ENCODE peak calls at places on chromosomes 11 and 22, in seven cellular contexts. J is stimulated activated CD8-positive, alpha-beta memory T cell treated with anti-CD3 and anti-CD28 coated beads, Interleukin-15, amount 100 ng/mL, for 4 hours; F is central memory CD4-positive, alpha-beta T cell; S is iris pigment epithelial cell; P is AG09319; N is H4; X is activated T-cell treated with anti-CD3 and anti-CD28 coated beads for 48 hours. T is an unnamed sample.

GRCh38 chr11:126870021-126870420 is 130.5 kb downstream of the KIRREL3 start:
- DNase-seq in S (no peak), X (no peak), J (no peak), P (no peak), F (no peak), N (no peak), T (no peak)

GRCh38 chr11:126148317-126148716 is 63.1 kb downstream of the RPUSD4 start:
- DNase-seq in P (no peak), J (no peak), F (no peak), S (no peak), X (no peak), N (no peak), T (no peak)

GRCh38 chr11:44654057-44654456 is 72.7 kb upstream of the TSPAN18 start:
- DNase-seq in P (no peak), F (no peak), X (no peak), J (no peak), N (no peak), S (no peak), T (no peak)

GRCh38 chr11:116821050-116821918 is 1.8 kb downstream of the APOA4 start:
- DNase-seq in S (no peak), P (no peak), F (no peak), X (no peak), J (no peak), N (no peak), T (no peak)

GRCh38 chr22:23014250-23014649 is 56.1 kb upstream of the GNAZ start:
- DNase-seq in P (no peak), N (no peak), S (no peak), J (no peak), X (peak), F (no peak), T (no peak)

GRCh38 chr22:50711446-50712340 is 26.3 kb upstream of the ACR start:
- DNase-seq in J (no peak), P (no peak), F (no peak), N (no peak), S (no peak), X (no peak), T (no peak)

GRCh38 chr11:109994896-109995295 is 98.3 kb upstream of the ZC3H12C start:
- DNase-seq in J (no peak), S (no peak), N (no peak), F (no peak), X (no peak), P (no peak), T (no peak)

GRCh38 chr11:2428322-2428795 is 16.0 kb downstream of the TRPM5 start:
- DNase-seq in J (peak), P (peak), X (peak), N (peak), S (peak), F (peak), T (no peak)

T was measured in cerebellar nuclear complex.